ENCODE peak calls at places on chromosomes 12 and 14, in seven cellular contexts. One of them, this sample, is unnamed.

GRCh38 chr12:53064613-53065415 is 14.4 kb downstream of the SPRYD3 start:
- DNase-seq in globus pallidus: no peak
- DNase-seq in head of caudate nucleus: peak; percentile 9
- DNase-seq in BJ: no peak
- DNase-seq in naive thymus-derived CD4-positive, alpha-beta T cell: no peak
- DNase-seq in T-helper 1 cell: no peak
- DNase-seq in germinal center: no peak
- DNase-seq in this sample: no peak

GRCh38 chr14:60250318-60251035 is 1.5 kb downstream of the PPM1A start:
- DNase-seq in head of caudate nucleus: no peak
- DNase-seq in germinal center: no peak
- DNase-seq in BJ: no peak
- DNase-seq in naive thymus-derived CD4-positive, alpha-beta T cell: no peak
- DNase-seq in globus pallidus: peak; percentile 40
- DNase-seq in T-helper 1 cell: no peak
- DNase-seq in this sample: peak; percentile 4

GRCh38 chr14:68972507-68973272 is 6.4 kb downstream of the ACTN1 start:
- DNase-seq in T-helper 1 cell: no peak
- DNase-seq in naive thymus-derived CD4-positive, alpha-beta T cell: no peak
- DNase-seq in germinal center: no peak
- DNase-seq in BJ: no peak
- DNase-seq in head of caudate nucleus: no peak
- DNase-seq in globus pallidus: no peak
- DNase-seq in this sample: no peak

GRCh38 chr14:30180219-30180618 is 252.6 kb upstream of the PRKD1 start:
- DNase-seq in head of caudate nucleus: no peak
- DNase-seq in naive thymus-derived CD4-positive, alpha-beta T cell: no peak
- DNase-seq in BJ: no peak
- DNase-seq in globus pallidus: no peak
- DNase-seq in T-helper 1 cell: no peak
- DNase-seq in germinal center: no peak
- DNase-seq in this sample: no peak

GRCh38 chr12:81942588-81942987 is 183.4 kb upstream of the PPFIA2 start:
- DNase-seq in naive thymus-derived CD4-positive, alpha-beta T cell: no peak
- DNase-seq in head of caudate nucleus: no peak
- DNase-seq in germinal center: no peak
- DNase-seq in BJ: no peak
- DNase-seq in globus pallidus: no peak
- DNase-seq in T-helper 1 cell: peak; percentile 47
- DNase-seq in this sample: no peak

GRCh38 chr12:6980740-6981139 is 10.0 kb downstream of the EMG1 start:
- DNase-seq in globus pallidus: no peak
- DNase-seq in head of caudate nucleus: no peak
- DNase-seq in naive thymus-derived CD4-positive, alpha-beta T cell: no peak
- DNase-seq in BJ: no peak
- DNase-seq in T-helper 1 cell: no peak
- DNase-seq in germinal center: no peak
- DNase-seq in this sample: no peak

GRCh38 chr12:102522768-102523167 is 42.4 kb upstream of the IGF1 start:
- DNase-seq in globus pallidus: no peak
- DNase-seq in naive thymus-derived CD4-positive, alpha-beta T cell: no peak
- DNase-seq in BJ: no peak
- DNase-seq in T-helper 1 cell: no peak
- DNase-seq in germinal center: no peak
- DNase-seq in head of caudate nucleus: no peak
- DNase-seq in this sample: no peak

GRCh38 chr12:54357802-54358619 is 6.3 kb downstream of the GPR84 start:
- DNase-seq in germinal center: peak; percentile 66
- DNase-seq in head of caudate nucleus: no peak
- DNase-seq in globus pallidus: no peak
- DNase-seq in naive thymus-derived CD4-positive, alpha-beta T cell: no peak
- DNase-seq in BJ: no peak
- DNase-seq in T-helper 1 cell: peak; percentile 71
- DNase-seq in this sample: peak; percentile 69

GRCh38 chr14:24231263-24232120 is 675 bp downstream of the NEDD8 start:
- DNase-seq in T-helper 1 cell: no peak
- DNase-seq in naive thymus-derived CD4-positive, alpha-beta T cell: no peak
- DNase-seq in globus pallidus: no peak
- DNase-seq in BJ: no peak
- DNase-seq in head of caudate nucleus: no peak
- DNase-seq in germinal center: peak; percentile 25
- DNase-seq in this sample: no peak

GRCh38 chr14:53338192-53338591 is 185.1 kb upstream of the DDHD1 start:
- DNase-seq in head of caudate nucleus: no peak
- DNase-seq in T-helper 1 cell: no peak
- DNase-seq in naive thymus-derived CD4-positive, alpha-beta T cell: no peak
- DNase-seq in BJ: no peak
- DNase-seq in globus pallidus: no peak
- DNase-seq in germinal center: no peak
- DNase-seq in this sample: no peak

This sample was measured in Ammon's horn.